ENCODE peak calls at places on chromosomes 7 and 10, in seven cellular contexts. F, P, B, H, J, E and Y are unnamed samples.

GRCh38 chr7:101362334-101363195 is at the start of gene COL26A1:
- DNase-seq in J (no peak), H (peak), P (peak), B (peak), F (peak), E (peak), Y (peak)

GRCh38 chr10:17747883-17748550 is 4.0 kb upstream of the TMEM236 start:
- DNase-seq in H (no peak), P (no peak), F (no peak), B (no peak), J (no peak), E (peak), Y (no peak)

GRCh38 chr10:118481871-118482270 is 113.6 kb downstream of the PRLHR start:
- DNase-seq in B (no peak), F (no peak), E (no peak), J (no peak), H (no peak), P (no peak), Y (peak)

GRCh38 chr7:23026164-23026563 is 12.2 kb upstream of the HYCC1 start:
- DNase-seq in H (no peak), P (no peak), E (no peak), J (no peak), B (no peak), F (no peak), Y (no peak)

GRCh38 chr10:31278279-31278941 is 40.6 kb upstream of the ZEB1 start:
- DNase-seq in J (no peak), E (no peak), H (no peak), F (no peak), B (no peak), P (no peak), Y (no peak)

GRCh38 chr7:107023522-107024149 is 20.9 kb upstream of the PRKAR2B start:
- DNase-seq in F (no peak), J (no peak), H (no peak), P (no peak), B (no peak), E (no peak), Y (no peak)

GRCh38 chr10:112653215-112653614 is 206.2 kb downstream of the VTI1A start:
- DNase-seq in J (no peak), E (no peak), B (no peak), H (no peak), F (no peak), P (no peak), Y (no peak)

GRCh38 chr10:8060010-8060703 is 5.7 kb downstream of the GATA3 start:
- DNase-seq in J (no peak), P (peak), F (no peak), B (no peak), H (peak), E (no peak), Y (no peak)

GRCh38 chr7:18895456-18895855 is 222.0 kb downstream of the TWIST1 start:
- DNase-seq in F (no peak), P (no peak), H (no peak), J (no peak), E (peak), B (no peak), Y (peak)

GRCh38 chr7:20064974-20065862 is 152.0 kb downstream of the MACC1 start:
- DNase-seq in E (peak), B (peak), H (no peak), F (peak), J (no peak), P (no peak), Y (no peak)

GRCh38 chr7:64871761-64872160 is 31.3 kb upstream of the ZNF273 start:
- DNase-seq in H (peak), E (no peak), P (no peak), J (no peak), B (no peak), F (peak), Y (no peak)

GRCh38 chr10:103696094-103696410 is 159.3 kb downstream of the SH3PXD2A start:
- DNase-seq in B (no peak), P (no peak), F (no peak), E (no peak), H (no peak), J (no peak), Y (no peak)

GRCh38 chr7:101243786-101244384 is 996 bp downstream of the FIS1 start:
- DNase-seq in E (peak), P (peak), H (peak), J (no peak), B (no peak), F (peak), Y (peak)

GRCh38 chr7:11315687-11316258 is 342.1 kb downstream of the PHF14 start:
- DNase-seq in E (no peak), F (no peak), J (no peak), B (no peak), P (no peak), H (no peak), Y (no peak)

GRCh38 chr7:73831656-73832579 is 1.1 kb downstream of the CLDN4 start:
- DNase-seq in H (peak), E (no peak), F (peak), J (no peak), P (peak), B (peak), Y (peak)

GRCh38 chr10:9814285-9814866 is 1203.3 kb upstream of the CELF2 start:
- DNase-seq in E (peak), J (no peak), H (no peak), B (no peak), F (no peak), P (no peak), Y (no peak)

GRCh38 chr7:30899630-30900029 is 12.0 kb upstream of the AQP1 start:
- DNase-seq in F (no peak), H (no peak), P (no peak), B (no peak), J (no peak), E (no peak), Y (no peak)